ENCODE peak calls at places on chromosomes 16 and 17, in eight cellular contexts. One of them, this sample, is unnamed.

GRCh38 chr16:3982216-3982615 is 101.7 kb upstream of the CREBBP start:
- DNase-seq in ascending aorta: no peak
- DNase-seq in GM06990: no peak
- DNase-seq in left ventricle myocardium inferior: no peak
- DNase-seq in CD8-positive, alpha-beta T cell: no peak
- DNase-seq in heart left ventricle: no peak
- DNase-seq in AG09309: no peak
- DNase-seq in AG04449: no peak
- DNase-seq in this sample: no peak

GRCh38 chr16:85843471-85844168 is 44.1 kb downstream of the COX4I1 start:
- DNase-seq in heart left ventricle: no peak
- DNase-seq in CD8-positive, alpha-beta T cell: no peak
- DNase-seq in ascending aorta: no peak
- DNase-seq in GM06990: no peak
- DNase-seq in left ventricle myocardium inferior: no peak
- DNase-seq in AG04449: no peak
- DNase-seq in AG09309: no peak
- DNase-seq in this sample: no peak

GRCh38 chr17:29572691-29573557 is 4.4 kb downstream of the TP53I13 start:
- DNase-seq in GM06990: no peak
- DNase-seq in heart left ventricle: peak; percentile 80
- DNase-seq in left ventricle myocardium inferior: peak; percentile 73
- DNase-seq in AG09309: no peak
- DNase-seq in AG04449: no peak
- DNase-seq in ascending aorta: peak; percentile 81
- DNase-seq in CD8-positive, alpha-beta T cell: no peak
- DNase-seq in this sample: peak; percentile 47

GRCh38 chr17:54982399-54982798 is 13.8 kb downstream of the STXBP4 start:
- DNase-seq in heart left ventricle: no peak
- DNase-seq in ascending aorta: peak; percentile 78
- DNase-seq in CD8-positive, alpha-beta T cell: no peak
- DNase-seq in AG09309: no peak
- DNase-seq in left ventricle myocardium inferior: no peak
- DNase-seq in AG04449: peak; percentile 53
- DNase-seq in GM06990: no peak
- DNase-seq in this sample: peak; percentile 66

GRCh38 chr16:10938321-10938720 is 3.9 kb downstream of the DEXI start:
- DNase-seq in AG09309: no peak
- DNase-seq in ascending aorta: no peak
- DNase-seq in CD8-positive, alpha-beta T cell: no peak
- DNase-seq in left ventricle myocardium inferior: no peak
- DNase-seq in GM06990: no peak
- DNase-seq in heart left ventricle: no peak
- DNase-seq in AG04449: no peak
- DNase-seq in this sample: no peak

GRCh38 chr17:64572682-64573154 is 65.9 kb downstream of the CEP95 start:
- DNase-seq in CD8-positive, alpha-beta T cell: no peak
- DNase-seq in left ventricle myocardium inferior: no peak
- DNase-seq in heart left ventricle: no peak
- DNase-seq in ascending aorta: no peak
- DNase-seq in GM06990: no peak
- DNase-seq in AG09309: peak; percentile 42
- DNase-seq in AG04449: peak; percentile 21
- DNase-seq in this sample: peak; percentile 64

GRCh38 chr17:77372444-77373297 is 231.9 kb downstream of the SEC14L1 start:
- DNase-seq in left ventricle myocardium inferior: peak; percentile 91
- DNase-seq in AG09309: no peak
- DNase-seq in GM06990: peak; percentile 63
- DNase-seq in ascending aorta: peak; percentile 90
- DNase-seq in CD8-positive, alpha-beta T cell: peak; percentile 61
- DNase-seq in heart left ventricle: peak; percentile 91
- DNase-seq in AG04449: no peak
- DNase-seq in this sample: peak; percentile 84

GRCh38 chr17:75542184-75542583 is 16.7 kb downstream of the LLGL2 start:
- DNase-seq in GM06990: no peak
- DNase-seq in AG09309: no peak
- DNase-seq in CD8-positive, alpha-beta T cell: no peak
- DNase-seq in AG04449: no peak
- DNase-seq in heart left ventricle: no peak
- DNase-seq in ascending aorta: no peak
- DNase-seq in left ventricle myocardium inferior: no peak
- DNase-seq in this sample: no peak

GRCh38 chr16:84635702-84636101 is 12.6 kb upstream of the KLHL36 start:
- DNase-seq in AG04449: no peak
- DNase-seq in ascending aorta: no peak
- DNase-seq in CD8-positive, alpha-beta T cell: no peak
- DNase-seq in GM06990: no peak
- DNase-seq in left ventricle myocardium inferior: no peak
- DNase-seq in AG09309: no peak
- DNase-seq in heart left ventricle: no peak
- DNase-seq in this sample: peak; percentile 55

GRCh38 chr17:1180958-1181768 is 1.4 kb upstream of the ABR start:
- DNase-seq in ascending aorta: no peak
- DNase-seq in left ventricle myocardium inferior: no peak
- DNase-seq in CD8-positive, alpha-beta T cell: no peak
- DNase-seq in heart left ventricle: no peak
- DNase-seq in AG09309: no peak
- DNase-seq in GM06990: peak; percentile 84
- DNase-seq in AG04449: no peak
- DNase-seq in this sample: no peak
- H3K4me3 ChIP-seq in ascending aorta: peak overlapping the region; percentile 97
- H3K4me3 ChIP-seq in left ventricle myocardium inferior: no peak overlapping the region
- H3K4me3 ChIP-seq in CD8-positive, alpha-beta T cell: no peak overlapping the region
- H3K4me3 ChIP-seq in heart left ventricle: no peak overlapping the region
- H3K4me3 ChIP-seq in AG09309: no peak overlapping the region
- H3K4me3 ChIP-seq in GM06990: peak overlapping the region; percentile 54
- H3K4me3 ChIP-seq in AG04449: no peak overlapping the region
- H3K4me3 ChIP-seq in this sample: no peak overlapping the region

GRCh38 chr17:4476512-4477070 is 22.1 kb upstream of the SPNS2 start:
- DNase-seq in AG04449: no peak
- DNase-seq in AG09309: no peak
- DNase-seq in left ventricle myocardium inferior: no peak
- DNase-seq in GM06990: no peak
- DNase-seq in CD8-positive, alpha-beta T cell: no peak
- DNase-seq in heart left ventricle: no peak
- DNase-seq in ascending aorta: no peak
- DNase-seq in this sample: no peak

GRCh38 chr17:4474093-4474492 is 24.6 kb upstream of the SPNS2 start:
- DNase-seq in AG09309: no peak
- DNase-seq in left ventricle myocardium inferior: peak; percentile 79
- DNase-seq in GM06990: no peak
- DNase-seq in ascending aorta: no peak
- DNase-seq in heart left ventricle: peak; percentile 77
- DNase-seq in AG04449: no peak
- DNase-seq in CD8-positive, alpha-beta T cell: no peak
- DNase-seq in this sample: no peak

GRCh38 chr17:4475463-4475862 is 23.2 kb upstream of the SPNS2 start:
- DNase-seq in GM06990: no peak
- DNase-seq in heart left ventricle: no peak
- DNase-seq in CD8-positive, alpha-beta T cell: no peak
- DNase-seq in left ventricle myocardium inferior: no peak
- DNase-seq in ascending aorta: no peak
- DNase-seq in AG09309: no peak
- DNase-seq in AG04449: no peak
- DNase-seq in this sample: no peak

GRCh38 chr17:4476017-4476416 is 22.7 kb upstream of the SPNS2 start:
- DNase-seq in heart left ventricle: no peak
- DNase-seq in AG09309: no peak
- DNase-seq in left ventricle myocardium inferior: no peak
- DNase-seq in CD8-positive, alpha-beta T cell: no peak
- DNase-seq in AG04449: no peak
- DNase-seq in GM06990: no peak
- DNase-seq in ascending aorta: no peak
- DNase-seq in this sample: no peak

GRCh38 chr17:4475001-4475400 is 23.7 kb upstream of the SPNS2 start:
- DNase-seq in GM06990: no peak
- DNase-seq in AG04449: no peak
- DNase-seq in AG09309: no peak
- DNase-seq in left ventricle myocardium inferior: no peak
- DNase-seq in heart left ventricle: no peak
- DNase-seq in CD8-positive, alpha-beta T cell: no peak
- DNase-seq in ascending aorta: no peak
- DNase-seq in this sample: no peak
- TF ChIP-seq CTCF in GM06990: no peak
- TF ChIP-seq CTCF in AG04449: no peak
- TF ChIP-seq CTCF in AG09309: no peak
- TF ChIP-seq CTCF in left ventricle myocardium inferior: no peak
- TF ChIP-seq CTCF in heart left ventricle: no peak
- TF ChIP-seq CTCF in CD8-positive, alpha-beta T cell: no peak
- TF ChIP-seq CTCF in ascending aorta: no peak
- TF ChIP-seq CTCF in this sample: no peak

DNA sequence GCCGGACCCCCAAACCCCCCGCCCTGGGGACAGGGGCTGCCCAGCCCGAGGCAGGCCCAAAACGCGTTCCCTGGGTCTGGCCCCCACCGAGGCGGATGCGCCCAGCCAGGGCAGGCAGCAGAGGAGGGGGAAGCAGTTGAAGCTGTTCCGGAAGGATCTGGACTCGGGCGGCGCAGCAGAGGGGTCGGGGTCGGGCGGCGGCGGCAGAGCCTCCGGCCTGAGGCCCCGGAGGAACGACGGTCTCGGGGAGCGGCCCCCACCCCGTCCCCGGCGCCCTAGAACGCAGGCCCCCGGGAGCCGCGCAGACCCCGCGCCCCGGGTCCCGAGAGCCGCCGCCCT is 22.9 kb upstream of the ZFPM1 start:
- DNase-seq in AG04449: no peak
- DNase-seq in ascending aorta: no peak
- DNase-seq in heart left ventricle: no peak
- DNase-seq in CD8-positive, alpha-beta T cell: no peak
- DNase-seq in AG09309: no peak
- DNase-seq in left ventricle myocardium inferior: no peak
- DNase-seq in GM06990: no peak
- DNase-seq in this sample: no peak
- H3K4me3 ChIP-seq in AG04449: no peak overlapping the region
- H3K4me3 ChIP-seq in ascending aorta: peak overlapping the region; percentile 59
- H3K4me3 ChIP-seq in heart left ventricle: peak overlapping the region; percentile 64
- H3K4me3 ChIP-seq in CD8-positive, alpha-beta T cell: peak overlapping the region; percentile 55
- H3K4me3 ChIP-seq in AG09309: no peak overlapping the region
- H3K4me3 ChIP-seq in left ventricle myocardium inferior: peak overlapping the region; percentile 68
- H3K4me3 ChIP-seq in GM06990: peak overlapping the region; percentile 64
- H3K4me3 ChIP-seq in this sample: no peak overlapping the region

GRCh38 chr17:53950207-53950857 is 127.6 kb downstream of the KIF2B start:
- DNase-seq in GM06990: no peak
- DNase-seq in CD8-positive, alpha-beta T cell: no peak
- DNase-seq in AG04449: no peak
- DNase-seq in AG09309: no peak
- DNase-seq in left ventricle myocardium inferior: no peak
- DNase-seq in ascending aorta: no peak
- DNase-seq in heart left ventricle: no peak
- DNase-seq in this sample: no peak
- TF ChIP-seq CTCF in GM06990: no peak
- TF ChIP-seq CTCF in CD8-positive, alpha-beta T cell: no peak
- TF ChIP-seq CTCF in AG04449: no peak
- TF ChIP-seq CTCF in AG09309: no peak
- TF ChIP-seq CTCF in left ventricle myocardium inferior: no peak
- TF ChIP-seq CTCF in ascending aorta: no peak
- TF ChIP-seq CTCF in heart left ventricle: no peak
- TF ChIP-seq CTCF in this sample: no peak

DNA sequence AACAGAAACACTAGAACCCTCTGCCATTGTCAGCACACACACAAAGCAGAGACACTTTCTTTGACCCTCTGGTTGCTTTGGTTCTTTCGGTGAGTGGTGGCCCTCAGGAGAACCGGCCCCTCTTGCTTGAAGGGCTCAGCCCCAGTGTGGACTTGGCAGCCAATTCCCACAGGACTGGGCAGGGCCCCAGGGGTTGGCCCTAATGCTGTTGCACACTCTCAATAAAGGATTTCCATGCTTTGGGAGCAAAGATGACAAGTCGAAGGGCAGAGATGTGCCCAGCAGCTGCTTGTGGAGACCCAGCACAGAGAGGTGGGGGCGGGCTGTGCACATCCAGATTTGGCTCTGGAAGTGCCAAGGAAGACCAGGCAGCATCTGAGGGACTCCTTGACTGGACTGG is 149.0 kb downstream of the NTN1 start:
- DNase-seq in GM06990: no peak
- DNase-seq in ascending aorta: no peak
- DNase-seq in CD8-positive, alpha-beta T cell: no peak
- DNase-seq in AG09309: no peak
- DNase-seq in heart left ventricle: no peak
- DNase-seq in left ventricle myocardium inferior: no peak
- DNase-seq in AG04449: no peak
- DNase-seq in this sample: no peak
- H3K4me3 ChIP-seq in GM06990: no peak overlapping the region
- H3K4me3 ChIP-seq in ascending aorta: no peak overlapping the region
- H3K4me3 ChIP-seq in CD8-positive, alpha-beta T cell: no peak overlapping the region
- H3K4me3 ChIP-seq in AG09309: no peak overlapping the region
- H3K4me3 ChIP-seq in heart left ventricle: no peak overlapping the region
- H3K4me3 ChIP-seq in left ventricle myocardium inferior: no peak overlapping the region
- H3K4me3 ChIP-seq in AG04449: no peak overlapping the region
- H3K4me3 ChIP-seq in this sample: no peak overlapping the region

GRCh38 chr17:71467719-71468118 is 653.1 kb upstream of the SOX9 start:
- DNase-seq in heart left ventricle: no peak
- DNase-seq in GM06990: no peak
- DNase-seq in CD8-positive, alpha-beta T cell: no peak
- DNase-seq in ascending aorta: no peak
- DNase-seq in left ventricle myocardium inferior: no peak
- DNase-seq in AG04449: no peak
- DNase-seq in AG09309: no peak
- DNase-seq in this sample: no peak

GRCh38 chr17:71470062-71470461 is 650.8 kb upstream of the SOX9 start:
- DNase-seq in AG09309: no peak
- DNase-seq in left ventricle myocardium inferior: no peak
- DNase-seq in GM06990: no peak
- DNase-seq in heart left ventricle: no peak
- DNase-seq in CD8-positive, alpha-beta T cell: no peak
- DNase-seq in AG04449: no peak
- DNase-seq in ascending aorta: no peak
- DNase-seq in this sample: no peak

DNA sequence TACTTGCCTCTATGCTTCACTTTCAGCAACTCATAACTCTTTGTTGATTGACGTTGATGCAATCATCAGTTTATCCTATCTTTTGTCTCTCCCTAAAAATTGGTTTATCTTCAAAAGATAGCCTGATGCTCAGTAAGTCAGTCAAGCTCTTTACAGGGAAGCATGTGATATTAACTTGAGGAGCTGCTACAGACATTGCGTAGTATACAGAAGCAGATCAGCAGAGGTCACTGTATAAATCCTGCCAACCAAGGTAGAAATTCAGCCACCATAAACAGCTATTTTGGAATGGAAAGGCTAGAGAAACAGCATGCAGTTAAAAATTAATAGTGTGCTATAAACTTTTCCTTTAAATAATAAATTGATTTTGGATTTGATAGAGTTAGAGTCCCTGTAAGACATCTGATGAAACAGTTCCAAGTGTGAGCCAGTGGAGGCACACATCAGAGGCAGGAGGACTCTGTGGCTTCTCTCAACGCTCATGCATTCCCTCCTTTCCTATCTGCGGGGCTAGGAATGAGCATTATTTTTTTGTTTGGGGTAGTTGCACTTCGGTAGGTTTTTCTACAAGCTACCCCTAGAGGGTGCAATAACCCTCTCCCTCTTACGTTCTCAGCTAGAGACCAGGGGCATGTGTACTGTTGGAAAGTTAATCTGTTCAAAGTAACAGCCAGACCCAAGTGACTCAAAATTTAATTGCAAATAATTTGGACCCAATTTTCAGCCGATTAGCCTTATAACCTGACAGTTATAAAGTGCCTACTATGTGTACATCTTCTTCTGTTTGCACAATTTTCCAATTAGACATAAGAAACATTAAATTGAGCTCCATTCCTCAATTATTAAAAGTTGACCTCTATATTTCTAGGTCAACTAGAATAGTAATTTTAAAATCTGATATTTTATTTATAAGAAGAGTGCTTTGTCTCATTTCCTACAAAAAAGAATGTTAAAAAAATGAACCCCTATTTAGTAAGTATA is 647.7 kb upstream of the SOX9 start:
- DNase-seq in GM06990: no peak
- DNase-seq in left ventricle myocardium inferior: no peak
- DNase-seq in CD8-positive, alpha-beta T cell: no peak
- DNase-seq in ascending aorta: no peak
- DNase-seq in AG09309: peak; percentile 34
- DNase-seq in heart left ventricle: no peak
- DNase-seq in AG04449: no peak
- DNase-seq in this sample: peak; percentile 57
- TF ChIP-seq CTCF in GM06990: peak; percentile 72
- TF ChIP-seq CTCF in left ventricle myocardium inferior: peak; percentile 69
- TF ChIP-seq CTCF in CD8-positive, alpha-beta T cell: no peak
- TF ChIP-seq CTCF in ascending aorta: no peak
- TF ChIP-seq CTCF in AG09309: peak; percentile 81
- TF ChIP-seq CTCF in heart left ventricle: peak; percentile 43
- TF ChIP-seq CTCF in AG04449: peak; percentile 63
- TF ChIP-seq CTCF in this sample: peak; percentile 67

This sample was measured in fibroblast of the aortic adventitia.